ENCODE peak calls at places on chromosomes 1 and 21, in four cellular contexts. B, F, C and L are unnamed samples.

GRCh38 chr1:160834945-160835565 is 27.6 kb downstream of the CD244 start:
- DNase-seq in B (peak), F (peak), C (peak), L (no peak)

GRCh38 chr1:22978299-22978698 is 5.6 kb upstream of the LACTBL1 start:
- DNase-seq in B (no peak), F (peak), C (no peak), L (no peak)

GRCh38 chr1:244599937-244600350 is 53.0 kb upstream of the DESI2 start:
- DNase-seq in B (no peak), F (peak), C (no peak), L (peak)

GRCh38 chr21:40186036-40186435 is 318.8 kb downstream of the PCP4 start:
- DNase-seq in B (no peak), F (no peak), C (no peak), L (no peak)

GRCh38 chr21:44029460-44030087 is 17.5 kb downstream of the TRAPPC10 start:
- DNase-seq in B (no peak), F (no peak), C (no peak), L (no peak)

GRCh38 chr1:39387452-39387851 is 104.0 kb upstream of the BMP8A start:
- DNase-seq in B (no peak), F (peak), C (no peak), L (peak)

GRCh38 chr1:185775505-185775904 is 41.3 kb downstream of the HMCN1 start:
- DNase-seq in B (no peak), F (no peak), C (no peak), L (no peak)

GRCh38 chr1:117110774-117111173 is 10.8 kb downstream of the TRIM45 start:
- DNase-seq in B (no peak), F (peak), C (no peak), L (no peak)

GRCh38 chr21:42258150-42258884 is 39.4 kb downstream of the ABCG1 start:
- DNase-seq in B (peak), F (peak), C (peak), L (peak)

GRCh38 chr1:29410476-29410875 is 174.2 kb downstream of the PTPRU start:
- DNase-seq in B (no peak), F (peak), C (no peak), L (no peak)

GRCh38 chr1:234933031-234933430 is 195.6 kb downstream of the TOMM20 start:
- DNase-seq in B (no peak), F (no peak), C (no peak), L (no peak)

GRCh38 chr1:17520041-17520440 is 19.5 kb upstream of the ARHGEF10L start:
- DNase-seq in B (no peak), F (peak), C (no peak), L (no peak)

GRCh38 chr1:82388679-82389078 is 587.9 kb downstream of the ADGRL2 start:
- DNase-seq in B (no peak), F (peak), C (no peak), L (no peak)

GRCh38 chr1:99680258-99680657 is 34.3 kb downstream of the PALMD start:
- DNase-seq in B (no peak), F (no peak), C (no peak), L (no peak)

GRCh38 chr1:119715542-119715941 is 3.8 kb downstream of the PHGDH start:
- DNase-seq in B (no peak), F (no peak), C (no peak), L (no peak)